ENCODE peak calls at places on chromosomes 6 and 20, in four cellular contexts. One of them, this sample, is unnamed.

GRCh38 chr6:12422848-12423247 is 132.7 kb downstream of the EDN1 start:
- DNase-seq in GM23338: no peak
- DNase-seq in HCT116: no peak
- DNase-seq in BE2C: no peak
- DNase-seq in this sample: no peak

GRCh38 chr6:127191716-127192115 is 73.2 kb downstream of the RSPO3 start:
- DNase-seq in BE2C: no peak
- DNase-seq in GM23338: no peak
- DNase-seq in HCT116: no peak
- DNase-seq in this sample: no peak

GRCh38 chr20:53263554-53264438 is 291.6 kb downstream of the TSHZ2 start:
- DNase-seq in BE2C: no peak
- DNase-seq in HCT116: no peak
- DNase-seq in GM23338: no peak
- DNase-seq in this sample: no peak

GRCh38 chr20:38094373-38094775 is 60.8 kb downstream of the RPRD1B start:
- DNase-seq in BE2C: peak
- DNase-seq in GM23338: no peak
- DNase-seq in HCT116: no peak
- DNase-seq in this sample: no peak

GRCh38 chr6:111993342-111993741 is 60.6 kb upstream of the CCN6 start:
- DNase-seq in HCT116: no peak
- DNase-seq in GM23338: no peak
- DNase-seq in BE2C: no peak
- DNase-seq in this sample: no peak

GRCh38 chr6:54057068-54057467 is 54.2 kb upstream of the MLIP start:
- DNase-seq in GM23338: no peak
- DNase-seq in HCT116: no peak
- DNase-seq in BE2C: no peak
- DNase-seq in this sample: no peak

GRCh38 chr20:35199696-35200095 is 26.8 kb upstream of the MMP24 start:
- DNase-seq in BE2C: no peak
- DNase-seq in GM23338: no peak
- DNase-seq in HCT116: no peak
- DNase-seq in this sample: no peak

GRCh38 chr6:36052092-36052491 is 24.5 kb downstream of the MAPK14 start:
- DNase-seq in HCT116: no peak
- DNase-seq in GM23338: no peak
- DNase-seq in BE2C: peak
- DNase-seq in this sample: no peak

GRCh38 chr6:134594881-134595280 is 277.0 kb upstream of the SGK1 start:
- DNase-seq in HCT116: no peak
- DNase-seq in BE2C: no peak
- DNase-seq in GM23338: no peak
- DNase-seq in this sample: no peak

GRCh38 chr6:56837322-56837894 is 117.5 kb upstream of the BEND6 start:
- DNase-seq in HCT116: no peak
- DNase-seq in BE2C: no peak
- DNase-seq in GM23338: peak
- DNase-seq in this sample: no peak

GRCh38 chr20:25288291-25289181 is 40.7 kb downstream of the PYGB start:
- DNase-seq in GM23338: no peak
- DNase-seq in BE2C: peak
- DNase-seq in HCT116: no peak
- DNase-seq in this sample: no peak

GRCh38 chr20:37390891-37391525 is 45.1 kb downstream of the SRC start:
- DNase-seq in GM23338: no peak
- DNase-seq in HCT116: no peak
- DNase-seq in BE2C: peak
- DNase-seq in this sample: no peak

GRCh38 chr6:108526739-108527174 is 34.0 kb upstream of the FOXO3 start:
- DNase-seq in HCT116: no peak
- DNase-seq in GM23338: peak
- DNase-seq in BE2C: no peak
- DNase-seq in this sample: no peak

GRCh38 chr6:53074347-53074746 is 9.1 kb downstream of the FBXO9 start:
- DNase-seq in GM23338: no peak
- DNase-seq in BE2C: no peak
- DNase-seq in HCT116: no peak
- DNase-seq in this sample: no peak

GRCh38 chr6:55916188-55916587 is 40.8 kb upstream of the BMP5 start:
- DNase-seq in BE2C: no peak
- DNase-seq in GM23338: no peak
- DNase-seq in HCT116: no peak
- DNase-seq in this sample: no peak

GRCh38 chr6:34155471-34156300 is 9.8 kb upstream of the GRM4 start:
- DNase-seq in HCT116: no peak
- DNase-seq in GM23338: no peak
- DNase-seq in BE2C: no peak
- DNase-seq in this sample: no peak

GRCh38 chr6:118542184-118542952 is 5.7 kb upstream of the PLN start:
- DNase-seq in GM23338: no peak
- DNase-seq in HCT116: no peak
- DNase-seq in BE2C: no peak
- DNase-seq in this sample: no peak

GRCh38 chr6:41518118-41518517 is 28.1 kb upstream of the FOXP4 start:
- DNase-seq in HCT116: no peak
- DNase-seq in BE2C: no peak
- DNase-seq in GM23338: peak
- DNase-seq in this sample: no peak

GRCh38 chr6:105163186-105163585 is 16.6 kb downstream of the POPDC3 start:
- DNase-seq in BE2C: no peak
- DNase-seq in HCT116: no peak
- DNase-seq in GM23338: no peak
- DNase-seq in this sample: no peak

GRCh38 chr6:6057442-6058053 is 50.8 kb upstream of the NRN1 start:
- DNase-seq in BE2C: no peak
- DNase-seq in GM23338: peak
- DNase-seq in HCT116: peak
- DNase-seq in this sample: no peak

GRCh38 chr6:129865013-129865412 is 3.9 kb upstream of the TMEM244 start:
- DNase-seq in HCT116: no peak
- DNase-seq in GM23338: no peak
- DNase-seq in BE2C: no peak
- DNase-seq in this sample: no peak

GRCh38 chr6:121851056-121851455 is 415.6 kb downstream of the GJA1 start:
- DNase-seq in GM23338: peak
- DNase-seq in HCT116: no peak
- DNase-seq in BE2C: no peak
- DNase-seq in this sample: no peak

GRCh38 chr20:16898433-16898832 is 150.3 kb downstream of the OTOR start:
- DNase-seq in GM23338: no peak
- DNase-seq in HCT116: no peak
- DNase-seq in BE2C: no peak
- DNase-seq in this sample: no peak

GRCh38 chr6:90846824-90847223 is 260.0 kb upstream of the MAP3K7 start:
- DNase-seq in GM23338: no peak
- DNase-seq in HCT116: no peak
- DNase-seq in BE2C: no peak
- DNase-seq in this sample: no peak

GRCh38 chr6:110748458-110748857 is 66.8 kb downstream of the CDK19 start:
- DNase-seq in HCT116: no peak
- DNase-seq in BE2C: no peak
- DNase-seq in GM23338: no peak
- DNase-seq in this sample: no peak

GRCh38 chr20:45088247-45088646 is 12.7 kb downstream of the KCNS1 start:
- DNase-seq in HCT116: no peak
- DNase-seq in BE2C: no peak
- DNase-seq in GM23338: peak
- DNase-seq in this sample: no peak

GRCh38 chr6:91358986-91359385 is 772.1 kb upstream of the MAP3K7 start:
- DNase-seq in HCT116: no peak
- DNase-seq in BE2C: no peak
- DNase-seq in GM23338: no peak
- DNase-seq in this sample: no peak

GRCh38 chr20:31903630-31904386 is 33.4 kb downstream of the TTLL9 start:
- DNase-seq in HCT116: no peak
- DNase-seq in GM23338: no peak
- DNase-seq in BE2C: no peak
- DNase-seq in this sample: no peak

GRCh38 chr6:96809119-96809518 is 28.2 kb downstream of the GPR63 start:
- DNase-seq in GM23338: no peak
- DNase-seq in BE2C: no peak
- DNase-seq in HCT116: no peak
- DNase-seq in this sample: no peak

DNA sequence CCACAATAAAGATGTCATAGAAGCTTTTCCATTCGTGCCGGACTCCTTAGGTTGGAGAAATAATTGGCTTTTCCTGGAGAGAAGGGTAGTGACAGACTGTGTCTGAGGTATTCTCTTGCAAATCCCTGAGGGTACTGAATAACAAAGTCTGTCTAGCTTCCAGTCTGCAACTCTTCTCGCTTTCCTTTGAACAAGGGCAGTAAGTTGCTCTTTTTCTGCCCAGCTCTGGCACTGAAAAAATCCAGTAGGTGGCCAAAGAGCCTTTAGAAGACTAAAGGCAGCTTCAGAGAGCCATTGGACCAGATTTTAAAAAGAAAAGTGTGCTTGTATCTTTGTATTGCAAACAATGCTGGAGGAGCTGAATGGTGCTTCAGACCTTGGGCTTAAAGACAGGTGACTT is 20.7 kb upstream of the RREB1 start:
- DNase-seq in BE2C: no peak
- DNase-seq in HCT116: no peak
- DNase-seq in GM23338: peak
- DNase-seq in this sample: peak
- TF ChIP-seq CTCF in BE2C: no peak
- TF ChIP-seq CTCF in HCT116: no peak
- TF ChIP-seq CTCF in GM23338: no peak
- TF ChIP-seq CTCF in this sample: peak

DNA sequence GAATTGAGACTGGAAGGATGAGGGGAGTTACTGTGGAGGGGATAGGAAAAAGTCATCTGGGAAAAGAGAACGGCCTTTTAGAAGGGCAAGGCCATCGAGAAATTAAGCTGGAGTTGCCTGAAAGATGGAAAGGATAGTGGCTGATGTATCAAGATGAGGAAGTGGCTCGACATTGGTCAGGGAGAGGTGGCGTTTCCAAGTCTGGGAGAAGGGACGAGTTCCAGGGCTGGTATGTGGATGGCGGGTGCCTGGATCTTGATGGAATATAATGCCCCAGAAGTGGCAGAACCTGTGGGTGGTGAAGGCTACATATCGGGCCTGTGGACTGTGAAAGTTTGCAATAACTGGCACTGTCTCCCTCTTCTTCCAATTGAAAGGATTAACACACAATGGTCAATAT is 2.2 kb upstream of the SIRT5 start:
- DNase-seq in GM23338: no peak
- DNase-seq in BE2C: no peak
- DNase-seq in HCT116: no peak
- DNase-seq in this sample: no peak
- TF ChIP-seq CTCF in GM23338: no peak
- TF ChIP-seq CTCF in BE2C: no peak
- TF ChIP-seq CTCF in HCT116: no peak
- TF ChIP-seq CTCF in this sample: no peak

GRCh38 chr6:168051648-168052047 is 27.4 kb downstream of the FRMD1 start:
- DNase-seq in GM23338: no peak
- DNase-seq in HCT116: no peak
- DNase-seq in BE2C: no peak
- DNase-seq in this sample: no peak

GRCh38 chr6:168053957-168054471 is 25.0 kb downstream of the FRMD1 start:
- DNase-seq in BE2C: no peak
- DNase-seq in HCT116: no peak
- DNase-seq in GM23338: no peak
- DNase-seq in this sample: no peak

GRCh38 chr6:168053086-168053956 is 25.7 kb downstream of the FRMD1 start:
- DNase-seq in BE2C: no peak
- DNase-seq in GM23338: no peak
- DNase-seq in HCT116: no peak
- DNase-seq in this sample: no peak

GRCh38 chr6:168050861-168051586 is 28.0 kb downstream of the FRMD1 start:
- DNase-seq in HCT116: no peak
- DNase-seq in GM23338: peak
- DNase-seq in BE2C: no peak
- DNase-seq in this sample: no peak

DNA sequence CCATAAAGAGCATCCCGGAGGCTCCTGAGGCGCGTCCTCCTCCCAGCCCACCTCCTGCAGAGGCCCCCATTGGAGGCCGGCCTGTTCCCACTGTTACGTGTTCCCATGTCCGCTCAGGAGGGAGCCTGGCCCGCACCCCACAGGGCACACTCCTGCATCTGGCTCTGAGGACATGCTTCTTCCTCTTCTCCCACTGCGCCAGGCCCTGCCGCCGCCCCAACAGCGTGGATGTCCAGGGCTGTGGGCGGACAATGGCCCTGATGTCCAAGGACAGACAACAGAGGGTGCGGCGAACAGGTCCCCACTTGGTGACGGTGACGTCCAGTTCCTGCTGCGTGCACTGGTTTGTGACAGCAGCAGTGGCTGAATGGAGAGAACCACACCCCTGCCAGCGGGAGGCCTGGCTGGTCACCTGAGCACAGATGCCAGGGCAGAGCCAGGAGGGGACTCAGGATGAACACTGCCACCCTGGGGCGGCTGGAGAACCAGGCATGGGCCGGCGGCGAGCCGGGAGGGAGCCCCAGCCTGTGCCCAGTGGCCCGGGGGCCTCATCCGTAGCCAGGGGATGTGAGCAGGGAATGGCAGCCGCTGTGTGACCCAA is 26.6 kb downstream of the FRMD1 start:
- DNase-seq in GM23338: no peak
- DNase-seq in BE2C: no peak
- DNase-seq in HCT116: no peak
- DNase-seq in this sample: no peak
- TF ChIP-seq CTCF in GM23338: peak
- TF ChIP-seq CTCF in BE2C: no peak
- TF ChIP-seq CTCF in HCT116: peak
- TF ChIP-seq CTCF in this sample: no peak

DNA sequence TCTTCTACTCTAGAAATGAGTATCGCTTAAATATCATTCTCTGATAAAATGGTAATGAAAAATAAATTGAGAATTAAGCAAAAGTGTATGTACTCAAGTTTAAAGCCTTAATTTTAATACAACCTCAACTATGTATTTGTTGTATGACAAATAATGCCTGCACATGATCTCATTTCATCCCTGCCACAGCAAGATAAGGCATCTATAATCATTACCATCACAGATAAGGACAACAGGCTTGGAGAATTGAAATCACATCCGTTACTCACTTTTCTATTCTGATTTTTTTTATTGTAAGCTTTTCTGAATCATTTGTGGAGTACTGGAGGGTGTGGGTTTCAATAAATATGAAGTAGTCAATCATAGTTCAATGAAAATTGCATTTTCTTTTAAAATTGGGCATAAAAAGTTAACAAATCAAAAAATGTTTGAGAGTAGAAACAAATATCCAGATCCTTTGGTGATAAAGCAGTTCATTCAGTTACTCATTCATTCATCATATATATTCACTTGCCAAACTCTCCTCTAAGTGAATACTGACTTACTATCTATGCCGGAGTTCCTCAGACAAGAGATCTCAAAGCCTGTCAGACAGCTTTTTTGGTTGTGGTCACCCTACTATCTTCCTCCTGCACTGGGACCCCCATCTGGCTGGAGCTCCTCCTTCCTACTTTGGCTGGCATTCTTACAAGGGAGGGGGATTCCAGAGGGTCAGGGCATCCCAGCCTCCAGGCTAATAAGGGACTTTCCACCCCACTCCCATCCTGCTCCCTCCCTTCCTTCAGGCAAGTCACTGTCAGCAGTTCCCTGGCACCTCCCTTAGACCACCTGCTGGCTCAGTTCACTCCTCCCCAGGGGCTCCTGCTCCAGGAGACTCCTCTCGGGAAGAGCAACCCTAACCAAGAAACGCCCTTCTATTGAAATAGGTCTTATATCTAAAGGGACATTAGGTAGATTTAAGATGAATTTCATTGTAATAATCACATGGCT is 118.6 kb downstream of the OGFRL1 start:
- DNase-seq in HCT116: no peak
- DNase-seq in BE2C: no peak
- DNase-seq in GM23338: peak
- DNase-seq in this sample: no peak
- TF ChIP-seq CTCF in HCT116: no peak
- TF ChIP-seq CTCF in BE2C: no peak
- TF ChIP-seq CTCF in GM23338: no peak
- TF ChIP-seq CTCF in this sample: no peak

This sample was measured in osteocyte.